ENCODE peak calls at places on chromosome 1, in seven cellular contexts. I is OCI-LY7; U is left ventricle myocardium inferior; Q is psoas muscle; A is CD8-positive, alpha-beta T cell; R is stomach; N is A549. T is an unnamed sample. For H3K4me1, the result is how much of the 10 kb centered on the place peaks cover.

GRCh38 chr1:70910013-70910412 is 137.6 kb downstream of the PTGER3 start:
- DNase-seq in I (no peak), U (no peak), Q (no peak), A (no peak), R (no peak), N (no peak), T (no peak)

GRCh38 chr1:106921186-106921585 is 135.3 kb upstream of the PRMT6 start:
- DNase-seq in I (no peak), U (no peak), Q (no peak), A (no peak), R (no peak), N (no peak), T (no peak)

GRCh38 chr1:226990133-226990716 is 50.1 kb downstream of the COQ8A start:
- DNase-seq in I (no peak), U (no peak), Q (peak), A (peak), R (no peak), N (no peak), T (peak)

GRCh38 chr1:225999912-226000337 is 782 bp upstream of the SDE2 start:
- DNase-seq in I (peak), U (no peak), Q (no peak), A (no peak), R (no peak), N (no peak), T (no peak)

GRCh38 chr1:159795534-159795933 is 6.6 kb upstream of the FCRL6 start:
- DNase-seq in I (no peak), U (no peak), Q (no peak), A (no peak), R (no peak), N (no peak), T (no peak)

GRCh38 chr1:165675794-165676193 is 22.6 kb downstream of the ALDH9A1 start:
- DNase-seq in I (no peak), U (no peak), Q (no peak), A (no peak), R (no peak), N (no peak), T (no peak)

GRCh38 chr1:183025782-183026774 is 2.9 kb downstream of the LAMC1 start:
- DNase-seq in I (no peak), U (no peak), Q (no peak), A (no peak), R (no peak), N (no peak), T (no peak)

GRCh38 chr1:31708324-31708723 is 4.5 kb upstream of the COL16A1 start:
- DNase-seq in I (no peak), U (no peak), Q (no peak), A (no peak), R (no peak), N (no peak), T (no peak)

GRCh38 chr1:54969879-54970278 is 10.5 kb upstream of the TMEM61 start:
- DNase-seq in I (no peak), U (no peak), Q (no peak), A (no peak), R (no peak), N (no peak), T (no peak)

GRCh38 chr1:186139706-186140105 is 235.3 kb downstream of the TPR start:
- DNase-seq in I (no peak), U (no peak), Q (no peak), A (no peak), R (no peak), N (no peak), T (no peak)

GRCh38 chr1:38558476-38559179 is 300.9 kb downstream of the RRAGC start:
- DNase-seq in I (no peak), U (no peak), Q (no peak), A (no peak), R (no peak), N (no peak), T (no peak)

GRCh38 chr1:219554109-219554508 is 58.8 kb downstream of the ZC3H11B start:
- DNase-seq in I (no peak), U (no peak), Q (no peak), A (no peak), R (no peak), N (no peak), T (no peak)

GRCh38 chr1:235910357-235911299 is 43.9 kb upstream of the LYST start:
- DNase-seq in I (no peak), U (no peak), Q (peak), A (no peak), R (peak), N (peak), T (no peak)

GRCh38 chr1:117147341-117147831 is 25.8 kb upstream of the TRIM45 start:
- DNase-seq in I (no peak), U (no peak), Q (no peak), A (no peak), R (no peak), N (no peak), T (no peak)

GRCh38 chr1:24193046-24193445 is 6.0 kb upstream of the IFNLR1 start:
- DNase-seq in I (no peak), U (no peak), Q (no peak), A (no peak), R (no peak), N (peak), T (no peak)

GRCh38 chr1:228795578-228795977 is 60.3 kb downstream of the RHOU start:
- DNase-seq in I (no peak), U (no peak), Q (no peak), A (no peak), R (no peak), N (no peak), T (no peak)

GRCh38 chr1:207097871-207098324 is 6.1 kb upstream of the C4BPA start:
- DNase-seq in I (no peak), U (no peak), Q (no peak), A (no peak), R (no peak), N (no peak), T (no peak)

GRCh38 chr1:10677508-10678364 is 118.7 kb downstream of the CASZ1 start:
- DNase-seq in I (no peak), U (no peak), Q (no peak), A (no peak), R (peak), N (no peak), T (no peak)

GRCh38 chr1:10676987-10677386 is 119.5 kb downstream of the CASZ1 start:
- DNase-seq in I (no peak), U (no peak), Q (no peak), A (no peak), R (no peak), N (no peak), T (no peak)

GRCh38 chr1:10674222-10674621 is 122.2 kb downstream of the CASZ1 start:
- DNase-seq in I (no peak), U (no peak), Q (no peak), A (no peak), R (no peak), N (no peak), T (no peak)

GRCh38 chr1:10674700-10675598 is 121.5 kb downstream of the CASZ1 start:
- DNase-seq in I (no peak), U (no peak), Q (no peak), A (no peak), R (peak), N (no peak), T (no peak)

GRCh38 chr1:10675813-10676212 is 120.6 kb downstream of the CASZ1 start:
- DNase-seq in I (no peak), U (no peak), Q (no peak), A (no peak), R (no peak), N (no peak), T (no peak)
- H3K4me3 ChIP-seq in I (no peak), U (no peak), Q (no peak), A (no peak), R (no peak), N (no peak), T (no peak)

DNA sequence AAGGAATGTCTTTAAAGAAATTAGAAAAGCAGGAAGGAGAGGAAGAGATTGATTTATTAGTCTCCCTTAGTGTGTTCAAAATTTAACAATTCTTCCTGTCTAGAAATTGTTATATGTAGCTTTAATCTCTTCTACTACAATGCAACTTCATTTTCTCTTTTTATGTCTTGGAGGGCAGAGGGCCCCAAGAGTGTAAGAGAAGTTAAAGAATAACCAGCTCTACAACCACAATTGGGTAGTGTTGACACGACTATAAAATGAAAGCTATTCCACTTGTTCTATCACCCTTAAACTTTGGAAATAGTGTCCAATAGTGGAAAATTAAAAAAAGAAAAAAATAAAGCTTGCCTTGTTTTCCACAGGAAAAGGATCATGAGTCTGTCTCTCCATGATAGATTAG is 82.6 kb upstream of the DPYD start:
- DNase-seq in I (no peak), U (no peak), Q (no peak), A (no peak), R (no peak), N (no peak), T (no peak)
- H3K4me1 ChIP-seq in I (under half), U (under half), Q (under half), A (under half), R (under half), N (half or more), T (under half)

GRCh38 chr1:151968791-151969399 is 24.8 kb downstream of the S100A10 start:
- DNase-seq in I (no peak), U (no peak), Q (no peak), A (no peak), R (no peak), N (peak), T (no peak)
- TF ChIP-seq CTCF in I (no peak), U (no peak), Q (no peak), A (no peak), R (no peak), N (peak), T (no peak)

DNA sequence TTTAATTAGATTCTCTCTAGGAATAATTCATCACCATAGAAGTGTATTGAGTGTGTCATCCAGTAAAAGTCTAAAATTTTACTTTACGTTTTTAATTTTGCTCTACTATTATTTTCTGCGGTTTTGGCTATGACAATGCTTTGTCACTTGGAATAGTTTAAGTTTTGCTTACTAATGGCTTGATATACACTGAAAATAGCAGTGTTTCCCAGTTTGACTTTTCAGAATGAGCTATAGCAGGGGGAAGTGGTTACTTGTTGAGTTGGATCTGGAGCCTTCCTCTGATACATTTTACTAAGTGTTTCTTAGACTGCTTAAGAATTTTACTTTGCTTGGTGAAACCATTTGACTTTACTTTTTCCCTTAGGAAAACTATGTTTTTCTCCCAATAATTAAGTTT is 5.0 kb downstream of the DNAJC16 start:
- DNase-seq in I (no peak), U (no peak), Q (no peak), A (no peak), R (no peak), N (no peak), T (no peak)
- H3K4me3 ChIP-seq in I (no peak), U (no peak), Q (no peak), A (no peak), R (no peak), N (no peak), T (no peak)

DNA sequence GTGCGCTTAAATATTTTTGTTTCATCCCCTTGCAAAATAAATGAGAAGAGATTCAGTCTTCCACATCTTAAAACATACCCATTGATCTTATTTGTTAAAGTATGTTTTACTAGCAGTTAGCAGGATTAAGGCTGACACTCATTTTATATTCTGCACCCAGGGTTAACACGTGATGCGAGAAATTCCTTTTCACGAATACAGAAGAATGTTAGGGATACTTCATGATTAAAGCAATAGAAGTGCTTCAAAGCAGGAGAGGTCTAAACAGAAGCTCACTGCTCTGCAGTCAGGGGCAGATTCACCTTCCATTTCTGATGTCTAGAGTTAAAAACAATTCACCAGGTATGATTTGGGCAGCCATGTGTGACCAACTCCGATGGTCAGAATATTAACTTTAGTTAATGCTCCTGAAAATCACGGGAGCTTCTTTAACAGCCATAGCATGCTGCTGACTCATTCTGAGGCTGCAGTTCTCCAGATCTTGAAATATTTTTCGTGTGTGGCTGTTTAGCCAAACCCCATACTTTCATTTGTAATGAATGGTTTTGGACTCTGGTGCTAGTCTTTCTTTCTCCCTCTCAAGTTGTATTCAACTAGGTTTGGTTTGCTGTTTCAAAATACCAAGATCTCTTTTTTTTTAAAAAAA is 19.7 kb downstream of the BCAR3 start:
- DNase-seq in I (no peak), U (no peak), Q (no peak), A (no peak), R (no peak), N (peak), T (no peak)
- H3K4me1 ChIP-seq in I (under half), U (half or more), Q (under half), A (under half), R (under half), N (half or more), T (under half)

GRCh38 chr1:204358605-204359004 is 1.1 kb downstream of the PLEKHA6 start:
- DNase-seq in I (no peak), U (no peak), Q (no peak), A (no peak), R (no peak), N (no peak), T (no peak)

GRCh38 chr1:204360314-204360713 is 585 bp upstream of the PLEKHA6 start:
- DNase-seq in I (no peak), U (no peak), Q (no peak), A (no peak), R (no peak), N (no peak), T (no peak)

GRCh38 chr1:204358145-204358544 is 1.6 kb downstream of the PLEKHA6 start:
- DNase-seq in I (no peak), U (no peak), Q (no peak), A (no peak), R (no peak), N (no peak), T (no peak)

GRCh38 chr1:204359131-204359473 is 627 bp downstream of the PLEKHA6 start:
- DNase-seq in I (no peak), U (no peak), Q (no peak), A (no peak), R (no peak), N (no peak), T (no peak)

GRCh38 chr1:204359474-204360255 is at the start of gene PLEKHA6:
- DNase-seq in I (no peak), U (peak), Q (peak), A (no peak), R (no peak), N (no peak), T (no peak)
- TF ChIP-seq CTCF in I (peak), U (peak), Q (no peak), A (no peak), R (no peak), N (peak), T (no peak)

GRCh38 chr1:171743014-171743870 is 1.4 kb upstream of the VAMP4 start:
- DNase-seq in I (no peak), U (no peak), Q (no peak), A (no peak), R (no peak), N (no peak), T (no peak)
- H3K4me3 ChIP-seq in I (peak), U (peak), Q (peak), A (peak), R (peak), N (peak), T (peak)

T was measured in pancreas.